ENCODE peak calls at places on chromosomes 12 and 14, in seven cellular contexts. B is BJ, D is A172, L is upper lobe of right lung, R is psoas muscle, P is activated T-helper 1 cell treated with Interleukin-2 at 50 U/mL for 16 hours, K is GM20000. X is an unnamed sample.

GRCh38 chr12:99706736-99707473 is 59.4 kb downstream of the GARIN6 start:
- DNase-seq in R (no peak), L (no peak), K (no peak), P (no peak), D (no peak), B (no peak), X (no peak)

GRCh38 chr14:30069536-30069935 is 141.9 kb upstream of the PRKD1 start:
- DNase-seq in D (no peak), B (no peak), L (no peak), P (no peak), R (no peak), K (no peak), X (no peak)

GRCh38 chr14:87102979-87103378 is 890.0 kb downstream of the GALC start:
- DNase-seq in P (no peak), R (no peak), K (no peak), L (no peak), D (peak), B (no peak), X (no peak)

GRCh38 chr14:55111122-55111705 is 17.8 kb upstream of the LGALS3 start:
- DNase-seq in P (no peak), K (no peak), D (no peak), R (no peak), L (no peak), B (no peak), X (no peak)

GRCh38 chr12:46916796-46917419 is 91.1 kb upstream of the SLC38A4 start:
- DNase-seq in D (no peak), P (no peak), R (no peak), B (no peak), K (no peak), L (no peak), X (no peak)

GRCh38 chr12:12384601-12385321 is 27.9 kb downstream of the BORCS5 start:
- DNase-seq in P (no peak), R (no peak), L (no peak), B (no peak), K (no peak), D (no peak), X (no peak)

GRCh38 chr12:121536929-121537813 is 43.7 kb downstream of the KDM2B start:
- DNase-seq in R (peak), P (peak), D (peak), K (peak), B (no peak), L (peak), X (peak)

GRCh38 chr14:61950340-61950739 is 188.1 kb downstream of the SNAPC1 start:
- DNase-seq in L (no peak), P (no peak), R (no peak), K (no peak), B (no peak), D (no peak), X (no peak)

GRCh38 chr14:62431496-62431895 is 613.8 kb downstream of the KCNH5 start:
- DNase-seq in P (no peak), B (no peak), R (no peak), K (no peak), D (no peak), L (no peak), X (no peak)

GRCh38 chr12:98401427-98401826 is 114.0 kb upstream of the TMPO start:
- DNase-seq in P (no peak), K (no peak), R (no peak), L (no peak), B (no peak), D (no peak), X (no peak)

GRCh38 chr12:48917857-48918537 is 7.3 kb downstream of the FKBP11 start:
- DNase-seq in B (no peak), L (no peak), R (no peak), P (peak), D (no peak), K (no peak), X (peak)

GRCh38 chr12:113907446-113908180 is 58.5 kb downstream of the RBM19 start:
- DNase-seq in P (no peak), R (no peak), B (no peak), K (no peak), D (no peak), L (no peak), X (no peak)

GRCh38 chr12:617304-617915 is 45.8 kb downstream of the NINJ2 start:
- DNase-seq in P (no peak), K (no peak), B (no peak), R (peak), L (peak), D (no peak), X (no peak)

GRCh38 chr14:79424462-79424861 is 786.8 kb downstream of the DIO2 start:
- DNase-seq in K (no peak), D (no peak), B (no peak), L (no peak), R (no peak), P (no peak), X (no peak)

GRCh38 chr12:124125472-124125871 is 152.5 kb downstream of the ZNF664 start:
- DNase-seq in R (no peak), D (peak), L (no peak), B (no peak), K (peak), P (no peak), X (no peak)

GRCh38 chr14:88463318-88463717 is 77.9 kb downstream of the SPATA7 start:
- DNase-seq in K (no peak), L (no peak), R (no peak), B (no peak), D (no peak), P (no peak), X (no peak)

GRCh38 chr12:124625867-124626675 is 58.7 kb upstream of the NCOR2 start:
- DNase-seq in R (peak), L (peak), K (no peak), D (peak), P (no peak), B (no peak), X (no peak)

GRCh38 chr12:54587315-54587821 is 1.1 kb downstream of the PPP1R1A start:
- DNase-seq in R (peak), P (no peak), L (no peak), D (no peak), K (no peak), B (no peak), X (no peak)

GRCh38 chr12:56299308-56299852 is 750 bp downstream of the CS start:
- DNase-seq in L (no peak), D (peak), P (no peak), B (no peak), K (no peak), R (no peak), X (peak)

GRCh38 chr14:100688598-100689499 is 37.8 kb upstream of the DLK1 start:
- DNase-seq in L (no peak), K (no peak), D (peak), R (no peak), B (no peak), P (no peak), X (no peak)

GRCh38 chr14:100293497-100294212 is 12.6 kb downstream of the SLC25A29 start:
- DNase-seq in P (no peak), B (no peak), R (peak), D (no peak), L (peak), K (peak), X (no peak)

X was measured in naive thymus-derived CD4-positive, alpha-beta T cell.